ENCODE peak calls at places on chromosomes 2 and 18, in six cellular contexts. I is neuronal stem cell, B is mesenchymal stem cell, V is IMR-90, Z is H1, L is trophoblast cell. F is an unnamed sample.

GRCh38 chr2:173187911-173188788 is 112.5 kb downstream of the MAP3K20 start:
- DNase-seq in I (no peak), V (peak; percentile 82), Z (no peak), L (no peak), B (no peak), F (no peak)

GRCh38 chr18:77899972-77900754 is 650.5 kb downstream of the GALR1 start:
- DNase-seq in V (no peak), Z (peak; percentile 81), I (peak; percentile 51), L (peak; percentile 35), B (peak; percentile 4), F (peak; percentile 81)

GRCh38 chr2:143936758-143937562 is 583.0 kb downstream of the ZEB2 start:
- DNase-seq in B (peak; percentile 45), L (no peak), V (peak; percentile 31), I (peak; percentile 47), Z (peak; percentile 77), F (peak; percentile 57)

GRCh38 chr2:63537306-63537705 is 51.0 kb downstream of the WDPCP start:
- DNase-seq in I (no peak), V (peak; percentile 30), B (no peak), L (no peak), Z (no peak), F (no peak)

GRCh38 chr2:158009425-158009824 is 92.3 kb upstream of the UPP2 start:
- DNase-seq in B (no peak), I (no peak), V (no peak), L (no peak), Z (no peak), F (no peak)

GRCh38 chr2:187709063-187709462 is 154.8 kb upstream of the TFPI start:
- DNase-seq in I (no peak), V (no peak), B (peak; percentile 29), Z (no peak), L (no peak), F (no peak)

GRCh38 chr2:186561467-186562208 is 28.2 kb upstream of the ITGAV start:
- DNase-seq in L (peak; percentile 94), Z (no peak), B (peak; percentile 59), V (no peak), I (no peak), F (no peak)

GRCh38 chr18:36149514-36150289 is 20.0 kb downstream of the ELP2 start:
- DNase-seq in I (no peak), V (no peak), Z (no peak), B (no peak), L (no peak), F (no peak)

GRCh38 chr18:45386256-45386655 is 229.0 kb upstream of the SLC14A2 start:
- DNase-seq in I (peak; percentile 52), L (peak; percentile 58), B (peak; percentile 43), Z (peak; percentile 69), V (peak; percentile 8), F (peak; percentile 71)

DNA sequence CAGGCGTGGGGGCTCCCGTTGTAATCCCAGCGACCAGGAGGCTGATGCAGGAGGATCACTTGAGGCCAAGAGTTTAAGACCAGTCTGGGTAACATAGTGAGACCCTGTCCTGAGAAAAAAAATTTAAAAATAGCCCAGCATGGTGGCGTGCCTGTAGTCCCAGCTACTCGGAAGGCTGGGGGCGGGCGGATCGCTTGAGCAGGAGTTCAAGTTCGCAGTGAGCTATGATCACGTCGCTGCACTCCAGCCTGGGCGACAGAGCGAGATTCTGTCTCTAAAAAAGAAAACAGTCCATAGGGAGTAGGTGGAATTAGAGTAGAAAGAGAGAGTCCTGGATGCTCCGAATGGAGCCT is 325 bp upstream of the TTLL4 start:
- DNase-seq in V (no peak), L (no peak), I (no peak), Z (no peak), B (no peak), F (no peak)
- H3K4me2 ChIP-seq in V (peak overlapping the region; percentile 56), L (peak overlapping the region; percentile 54), I (peak overlapping the region; percentile 52), Z (peak overlapping the region; percentile 74), B (peak overlapping the region; percentile 59), F (peak overlapping the region; percentile 75)

GRCh38 chr2:196271786-196272185 is 100.4 kb upstream of the STK17B start:
- DNase-seq in L (no peak), Z (no peak), I (no peak), B (no peak), V (no peak), F (no peak)
- H4K91ac ChIP-seq in L (no peak overlapping the region), Z (no peak overlapping the region), I (no peak overlapping the region), B (no peak overlapping the region), V (no peak overlapping the region), F (no peak overlapping the region)

GRCh38 chr2:129880309-129880708 is 99.2 kb upstream of the RAB6C start:
- DNase-seq in V (no peak), Z (peak; percentile 36), B (no peak), I (no peak), L (no peak), F (no peak)

GRCh38 chr2:129880971-129881370 is 98.5 kb upstream of the RAB6C start:
- DNase-seq in I (no peak), B (no peak), L (no peak), Z (no peak), V (no peak), F (no peak)

GRCh38 chr2:129883121-129883520 is 96.3 kb upstream of the RAB6C start:
- DNase-seq in Z (no peak), I (no peak), L (no peak), V (no peak), B (no peak), F (no peak)

GRCh38 chr2:129882476-129882875 is 97.0 kb upstream of the RAB6C start:
- DNase-seq in B (no peak), I (no peak), L (no peak), Z (no peak), V (no peak), F (no peak)

DNA sequence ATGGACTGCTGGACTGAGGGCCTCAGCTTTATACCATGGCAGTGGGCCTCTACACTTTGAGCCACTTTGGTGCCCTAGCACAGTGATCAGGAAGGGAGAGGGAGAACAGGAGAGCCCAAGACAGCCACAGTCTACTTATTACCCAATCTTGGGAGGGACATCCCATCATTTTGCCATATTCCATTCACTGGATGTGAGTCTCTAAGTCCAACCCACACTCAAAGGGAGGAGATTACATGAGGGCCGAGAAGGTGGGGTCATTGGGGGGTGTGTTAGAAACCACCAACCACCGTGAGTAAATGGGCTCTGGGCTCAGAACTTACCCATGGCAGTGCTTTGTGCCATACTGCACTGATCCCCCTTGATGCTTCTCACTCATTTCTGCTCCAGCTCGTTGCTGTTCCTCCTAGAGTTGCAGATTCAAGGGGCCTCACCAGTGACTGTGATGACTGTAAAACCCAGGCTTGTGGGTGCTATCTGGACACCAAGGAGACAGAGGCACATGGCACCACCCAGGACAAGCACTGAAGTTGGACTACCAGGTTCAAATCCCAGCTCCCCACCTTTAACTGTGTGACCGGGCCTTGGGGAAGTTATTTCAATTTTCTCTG is 97.6 kb upstream of the RAB6C start:
- DNase-seq in B (no peak), Z (no peak), I (no peak), V (no peak), L (no peak), F (no peak)
- H3K14ac ChIP-seq in B (no peak overlapping the region), Z (no peak overlapping the region), I (no peak overlapping the region), V (no peak overlapping the region), L (no peak overlapping the region), F (no peak overlapping the region)

DNA sequence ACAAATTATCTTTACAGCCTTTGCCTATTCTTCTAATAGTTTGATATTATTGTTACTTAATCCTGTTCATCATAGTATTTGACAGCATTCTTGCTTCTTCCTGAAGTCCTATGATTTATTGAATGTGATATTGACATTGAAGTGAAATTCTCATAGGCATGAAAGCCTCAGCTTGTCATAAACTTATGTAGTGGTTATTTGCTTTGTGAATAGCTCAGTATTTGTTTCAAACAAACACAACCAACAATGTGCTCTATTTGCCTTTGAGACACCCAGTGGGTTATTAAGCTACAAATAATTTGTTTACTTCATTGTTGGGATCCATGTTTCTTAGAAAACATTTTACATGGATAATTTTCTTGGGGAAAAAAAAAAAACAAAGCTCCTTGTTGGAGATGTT is 57.2 kb downstream of the TTC39C start:
- DNase-seq in Z (no peak), L (no peak), I (no peak), B (no peak), V (no peak), F (no peak)
- H3K4me2 ChIP-seq in Z (no peak overlapping the region), L (no peak overlapping the region), I (no peak overlapping the region), B (no peak overlapping the region), V (no peak overlapping the region), F (no peak overlapping the region)

GRCh38 chr2:88542668-88543067 is 84.6 kb downstream of the EIF2AK3 start:
- DNase-seq in Z (no peak), V (no peak), L (no peak), B (no peak), I (no peak), F (no peak)
- H4K91ac ChIP-seq in Z (no peak overlapping the region), V (no peak overlapping the region), L (no peak overlapping the region), B (no peak overlapping the region), I (no peak overlapping the region), F (no peak overlapping the region)

GRCh38 chr2:106106627-106107508 is 87.2 kb downstream of the UXS1 start:
- DNase-seq in I (no peak), B (no peak), V (no peak), Z (no peak), L (no peak), F (no peak)

GRCh38 chr2:106107509-106108131 is 86.5 kb downstream of the UXS1 start:
- DNase-seq in I (no peak), B (peak; percentile 69), Z (no peak), V (peak; percentile 81), L (no peak), F (no peak)

GRCh38 chr2:106109675-106110074 is 84.4 kb downstream of the UXS1 start:
- DNase-seq in I (no peak), Z (no peak), V (no peak), B (no peak), L (peak; percentile 35), F (no peak)

GRCh38 chr2:106108351-106108750 is 85.8 kb downstream of the UXS1 start:
- DNase-seq in Z (no peak), B (no peak), I (no peak), V (peak; percentile 49), L (peak; percentile 32), F (no peak)

DNA sequence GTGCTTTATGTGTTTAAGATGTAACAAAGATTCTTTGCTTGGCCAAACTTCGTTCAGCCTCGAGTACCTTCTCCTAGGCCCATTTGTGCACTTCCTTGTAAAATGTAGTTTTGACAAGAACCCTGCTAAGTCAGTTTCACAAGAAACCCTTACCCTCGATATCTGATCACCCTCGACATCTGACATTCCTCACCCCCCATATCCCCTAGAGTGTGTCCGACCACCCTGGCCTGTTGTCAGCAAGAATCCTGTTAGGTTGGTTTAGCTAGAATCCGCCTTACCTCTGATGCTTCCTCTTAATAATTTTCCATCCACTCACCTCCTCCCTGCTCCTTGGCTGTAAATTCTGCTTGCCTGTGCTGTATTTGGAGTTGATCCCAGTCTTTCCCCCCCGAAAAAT is 85.3 kb downstream of the UXS1 start:
- DNase-seq in I (no peak), L (peak; percentile 53), V (no peak), Z (no peak), B (no peak), F (no peak)
- H3K14ac ChIP-seq in I (no peak overlapping the region), L (no peak overlapping the region), V (no peak overlapping the region), Z (no peak overlapping the region), B (no peak overlapping the region), F (no peak overlapping the region)

GRCh38 chr2:168712053-168712452 is 90.4 kb upstream of the NOSTRIN start:
- DNase-seq in V (no peak), L (no peak), Z (no peak), I (no peak), B (no peak), F (no peak)
- H3K4me2 ChIP-seq in V (no peak overlapping the region), L (no peak overlapping the region), Z (no peak overlapping the region), I (no peak overlapping the region), B (no peak overlapping the region), F (no peak overlapping the region)